ENCODE peak calls at places on chromosomes 11 and 22, in ten cellular contexts. U is A549, F is neural progenitor cell, Q is stomach, O is AG04450, G is left ventricle myocardium inferior, S is fibroblast of lung, N is PC-3, D is K562, A is colonic mucosa. K is an unnamed sample.

GRCh38 chr22:33163815-33164214 is 105.6 kb upstream of the SYN3 start:
- DNase-seq in U (no peak), F (no peak), Q (no peak), O (no peak), G (no peak), S (no peak), N (no peak), D (no peak), A (no peak), K (no peak)

GRCh38 chr11:124801636-124802312 is 1.6 kb upstream of the MSANTD2 start:
- DNase-seq in U (no peak), F (no peak), Q (no peak), O (no peak), G (no peak), S (peak; percentile 30), N (no peak), D (no peak), A (no peak), K (no peak)

GRCh38 chr22:47626428-47627390 is 864.3 kb downstream of the TBC1D22A start:
- DNase-seq in U (no peak), F (no peak), Q (no peak), O (no peak), G (no peak), S (no peak), N (peak; percentile 5), D (peak; percentile 32), A (no peak), K (no peak)

GRCh38 chr11:17673951-17674350 is 45.4 kb upstream of the MYOD1 start:
- DNase-seq in U (no peak), F (no peak), Q (no peak), O (no peak), G (no peak), S (no peak), N (peak; percentile 73), D (no peak), A (no peak), K (no peak)

GRCh38 chr11:19924321-19925115 is 211.9 kb downstream of the NAV2 start:
- DNase-seq in U (no peak), F (no peak), Q (no peak), O (no peak), G (no peak), S (no peak), N (no peak), D (no peak), A (no peak), K (no peak)

GRCh38 chr22:20206709-20207215 is 55.9 kb upstream of the CCDC188 start:
- DNase-seq in U (no peak), F (no peak), Q (peak; percentile 58), O (no peak), G (no peak), S (peak; percentile 31), N (no peak), D (peak; percentile 87), A (peak; percentile 51), K (peak; percentile 31)

GRCh38 chr11:33723238-33723881 is 12.9 kb downstream of the CD59 start:
- DNase-seq in U (peak; percentile 73), F (no peak), Q (no peak), O (peak; percentile 60), G (no peak), S (peak; percentile 93), N (peak; percentile 80), D (peak; percentile 66), A (no peak), K (no peak)

GRCh38 chr11:35318977-35319925 is 100.1 kb downstream of the SLC1A2 start:
- DNase-seq in U (no peak), F (no peak), Q (no peak), O (no peak), G (no peak), S (no peak), N (no peak), D (no peak), A (no peak), K (no peak)

GRCh38 chr22:47437636-47438035 is 675.2 kb downstream of the TBC1D22A start:
- DNase-seq in U (no peak), F (no peak), Q (no peak), O (no peak), G (no peak), S (no peak), N (no peak), D (no peak), A (no peak), K (no peak)

GRCh38 chr11:28529046-28529445 is 420.9 kb downstream of the METTL15 start:
- DNase-seq in U (no peak), F (no peak), Q (no peak), O (peak; percentile 30), G (no peak), S (peak; percentile 62), N (no peak), D (no peak), A (no peak), K (no peak)

GRCh38 chr11:106409681-106410080 is 332.2 kb downstream of the AASDHPPT start:
- DNase-seq in U (no peak), F (no peak), Q (no peak), O (no peak), G (no peak), S (no peak), N (no peak), D (no peak), A (no peak), K (no peak)

GRCh38 chr11:23755769-23756168 is 741.1 kb upstream of the LUZP2 start:
- DNase-seq in U (no peak), F (no peak), Q (no peak), O (no peak), G (no peak), S (peak; percentile 21), N (no peak), D (no peak), A (no peak), K (no peak)

GRCh38 chr11:130671801-130672700 is 223.6 kb downstream of the ADAMTS15 start:
- DNase-seq in U (no peak), F (peak; percentile 51), Q (peak; percentile 49), O (peak; percentile 84), G (peak; percentile 69), S (peak; percentile 89), N (peak; percentile 61), D (no peak), A (peak; percentile 33), K (peak; percentile 49)

DNA sequence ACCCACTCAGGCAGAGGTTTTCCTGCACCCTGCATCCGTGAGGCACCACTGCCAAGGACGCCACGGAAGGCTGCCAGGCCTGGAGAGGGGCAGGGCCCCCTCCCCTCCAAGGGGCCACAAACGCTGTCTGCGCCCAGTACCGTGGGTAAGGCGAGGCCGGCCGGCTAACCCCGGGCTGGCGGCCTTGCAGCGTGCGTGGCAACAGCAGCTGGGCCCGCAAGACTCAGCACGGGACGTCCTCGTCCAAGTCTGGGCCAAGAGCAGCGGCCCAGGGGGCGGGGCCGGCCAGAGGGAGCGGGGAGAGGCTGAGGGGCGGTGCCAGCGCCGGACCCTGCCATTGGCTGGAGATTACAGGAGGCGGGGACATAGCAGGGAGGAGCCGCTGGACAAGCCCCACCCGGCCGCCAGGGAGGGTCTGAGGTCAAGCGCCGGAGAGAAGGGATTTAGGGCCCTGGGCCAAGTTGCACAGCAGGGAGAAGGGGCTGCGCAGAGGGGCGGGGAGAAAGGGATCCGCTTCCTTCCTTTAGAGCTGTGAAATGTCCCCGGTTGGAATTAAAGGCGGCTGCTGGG is 16.0 kb downstream of the SLC43A1 start:
- DNase-seq in U (peak; percentile 98), F (peak; percentile 96), Q (peak; percentile 97), O (peak; percentile 61), G (peak; percentile 98), S (peak; percentile 94), N (peak; percentile 92), D (peak; percentile 100), A (peak; percentile 97), K (peak; percentile 95)
- H3K27ac ChIP-seq in U (peak overlapping the region; percentile 84), F (no peak overlapping the region), Q (peak overlapping the region; percentile 92), O (peak overlapping the region; percentile 73), G (peak overlapping the region; percentile 92), S (peak overlapping the region; percentile 54), N (no peak overlapping the region), D (peak overlapping the region; percentile 61), A (no peak overlapping the region), K (peak overlapping the region; percentile 85)

GRCh38 chr11:86748296-86748695 is 52.0 kb upstream of the PRSS23 start:
- DNase-seq in U (no peak), F (no peak), Q (no peak), O (no peak), G (no peak), S (no peak), N (no peak), D (no peak), A (no peak), K (no peak)
- H3K27ac ChIP-seq in U (peak overlapping the region; percentile 67), F (no peak overlapping the region), Q (no peak overlapping the region), O (no peak overlapping the region), G (no peak overlapping the region), S (no peak overlapping the region), N (no peak overlapping the region), D (no peak overlapping the region), A (no peak overlapping the region), K (no peak overlapping the region)

GRCh38 chr22:28903719-28904118 is 20.3 kb downstream of the ZNRF3 start:
- DNase-seq in U (no peak), F (no peak), Q (no peak), O (no peak), G (no peak), S (peak; percentile 30), N (no peak), D (no peak), A (no peak), K (no peak)

GRCh38 chr22:28902490-28902889 is 19.1 kb downstream of the ZNRF3 start:
- DNase-seq in U (no peak), F (no peak), Q (no peak), O (no peak), G (no peak), S (no peak), N (no peak), D (no peak), A (no peak), K (no peak)

GRCh38 chr22:28905433-28905832 is 22.1 kb downstream of the ZNRF3 start:
- DNase-seq in U (no peak), F (no peak), Q (no peak), O (no peak), G (no peak), S (no peak), N (no peak), D (no peak), A (no peak), K (no peak)

GRCh38 chr22:28903080-28903479 is 19.7 kb downstream of the ZNRF3 start:
- DNase-seq in U (no peak), F (no peak), Q (no peak), O (no peak), G (peak; percentile 29), S (peak; percentile 42), N (no peak), D (no peak), A (peak; percentile 44), K (no peak)

GRCh38 chr22:28904211-28904808 is 20.9 kb downstream of the ZNRF3 start:
- DNase-seq in U (no peak), F (no peak), Q (no peak), O (no peak), G (no peak), S (peak; percentile 61), N (no peak), D (no peak), A (no peak), K (no peak)
- H3K27ac ChIP-seq in U (peak overlapping the region; percentile 54), F (no peak overlapping the region), Q (no peak overlapping the region), O (peak overlapping the region; percentile 43), G (peak overlapping the region; percentile 69), S (peak overlapping the region; percentile 72), N (no peak overlapping the region), D (no peak overlapping the region), A (no peak overlapping the region), K (peak overlapping the region; percentile 54)

DNA sequence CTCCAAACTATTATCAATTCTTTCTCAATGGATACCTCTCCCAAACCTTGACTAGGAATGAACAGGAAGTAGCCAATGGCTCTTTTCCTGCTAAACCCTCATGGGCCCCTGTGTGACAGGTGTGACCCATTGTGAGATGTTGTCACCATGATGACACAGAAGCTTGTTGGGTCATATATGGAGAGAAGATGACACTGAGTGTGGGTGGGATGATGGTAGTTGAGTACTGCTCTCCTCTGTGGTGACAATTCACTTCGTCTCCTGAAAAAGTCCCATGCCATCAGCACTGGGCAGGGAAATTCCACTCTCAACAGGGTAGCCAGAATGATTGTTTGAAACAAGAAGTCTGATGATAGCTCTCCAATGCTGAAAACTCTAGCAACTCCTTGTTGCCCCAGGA is 94.0 kb upstream of the SEZ6L start:
- DNase-seq in U (no peak), F (no peak), Q (no peak), O (no peak), G (no peak), S (no peak), N (no peak), D (no peak), A (no peak), K (no peak)
- H3K27ac ChIP-seq in U (no peak overlapping the region), F (no peak overlapping the region), Q (no peak overlapping the region), O (no peak overlapping the region), G (no peak overlapping the region), S (no peak overlapping the region), N (no peak overlapping the region), D (no peak overlapping the region), A (no peak overlapping the region), K (no peak overlapping the region)

K was measured in transverse colon.